ENCODE peak calls at places on chromosome 22, in nine cellular contexts. B is GM12891; R is NCI-H1092 treated with DMSO at 0.1 percent for 48 hours; I is CD4-positive, alpha-beta T cell; E is NCI-H460; T is non-pigmented ciliary epithelial cell; P is lung; X is activated T-cell treated with anti-CD3 and anti-CD28 coated beads for 24 hours; Y is mammary epithelial cell. L is an unnamed sample.

GRCh38 chr22:49308300-49308699 is 519.4 kb downstream of the BRD1 start:
- DNase-seq in B (no peak), R (no peak), I (no peak), E (no peak), T (no peak), P (no peak), X (no peak), Y (no peak), L (no peak)

GRCh38 chr22:24323233-24323632 is 52.6 kb downstream of the SPECC1L start:
- DNase-seq in B (no peak), R (no peak), I (no peak), E (no peak), T (no peak), P (no peak), X (no peak), Y (no peak), L (no peak)

GRCh38 chr22:28442264-28442950 is 237.2 kb downstream of the TTC28 start:
- DNase-seq in B (peak), R (no peak), I (peak), E (no peak), T (no peak), P (peak), X (peak), Y (peak), L (no peak)

GRCh38 chr22:18042685-18043084 is 18.3 kb upstream of the MICAL3 start:
- DNase-seq in B (no peak), R (no peak), I (no peak), E (no peak), T (no peak), P (no peak), X (no peak), Y (no peak), L (no peak)

GRCh38 chr22:47201186-47201995 is 438.9 kb downstream of the TBC1D22A start:
- DNase-seq in B (no peak), R (no peak), I (no peak), E (no peak), T (no peak), P (peak), X (no peak), Y (no peak), L (no peak)

GRCh38 chr22:47356433-47357011 is 594.1 kb downstream of the TBC1D22A start:
- DNase-seq in B (no peak), R (no peak), I (no peak), E (no peak), T (no peak), P (no peak), X (no peak), Y (no peak), L (no peak)

GRCh38 chr22:23107487-23108323 is 34.1 kb downstream of the RSPH14 start:
- DNase-seq in B (no peak), R (no peak), I (no peak), E (no peak), T (no peak), P (no peak), X (no peak), Y (no peak), L (no peak)

GRCh38 chr22:46293591-46294260 is 2.9 kb upstream of the GTSE1 start:
- DNase-seq in B (no peak), R (no peak), I (no peak), E (no peak), T (no peak), P (no peak), X (no peak), Y (no peak), L (no peak)

GRCh38 chr22:23063539-23064380 is 6.6 kb upstream of the GNAZ start:
- DNase-seq in B (no peak), R (no peak), I (no peak), E (no peak), T (no peak), P (no peak), X (no peak), Y (no peak), L (no peak)

L was measured in retinal pigment epithelial cell.